ENCODE peak calls at places on chromosomes 12 and 14, in four cellular contexts. E is Karpas-422, F is keratinocyte, M is IMR-90. T is an unnamed sample. For H3K4me1 and H3K27me3, the result is how much of the 10 kb centered on the place peaks cover.

GRCh38 chr12:19945559-19946485 is 422.5 kb upstream of the PDE3A start:
- DNase-seq in E (no peak), F (no peak), M (peak), T (no peak)

GRCh38 chr12:29066061-29066588 is 83.0 kb upstream of the FAR2 start:
- DNase-seq in E (no peak), F (no peak), M (peak), T (no peak)

GRCh38 chr14:88753873-88754272 is 38.9 kb downstream of the EML5 start:
- DNase-seq in E (no peak), F (no peak), M (no peak), T (no peak)

GRCh38 chr12:94427520-94428381 is 31.9 kb downstream of the CEP83 start:
- DNase-seq in E (no peak), F (no peak), M (peak), T (no peak)

GRCh38 chr14:80212025-80212402 is 710 bp upstream of the DIO2 start:
- DNase-seq in E (peak), F (no peak), M (peak), T (peak)

GRCh38 chr12:67533159-67533558 is 115.4 kb upstream of the DYRK2 start:
- DNase-seq in E (no peak), F (no peak), M (no peak), T (no peak)

GRCh38 chr14:79631276-79631675 is 580.0 kb downstream of the DIO2 start:
- DNase-seq in E (no peak), F (no peak), M (no peak), T (peak)

GRCh38 chr12:29714966-29715365 is 68.8 kb downstream of the TMTC1 start:
- DNase-seq in E (no peak), F (no peak), M (no peak), T (no peak)

GRCh38 chr12:132685400-132685799 is 1.7 kb downstream of the POLE start:
- DNase-seq in E (no peak), F (no peak), M (no peak), T (no peak)

GRCh38 chr14:65479386-65479785 is 66.9 kb downstream of the FUT8 start:
- DNase-seq in E (no peak), F (no peak), M (no peak), T (no peak)

GRCh38 chr12:46386877-46387629 is 14.5 kb upstream of the SLC38A2 start:
- DNase-seq in E (peak), F (no peak), M (peak), T (peak)

GRCh38 chr14:70808023-70808401 is 1.3 kb downstream of the MAP3K9 start:
- DNase-seq in E (peak), F (no peak), M (no peak), T (no peak)

GRCh38 chr14:104726600-104727451 is 2.8 kb downstream of the ADSS1 start:
- DNase-seq in E (no peak), F (no peak), M (no peak), T (peak)

GRCh38 chr12:2402180-2402579 is 349.4 kb downstream of the CACNA1C start:
- DNase-seq in E (no peak), F (no peak), M (no peak), T (no peak)

GRCh38 chr12:116318738-116319050 is 41.2 kb upstream of the MED13L start:
- DNase-seq in E (no peak), F (no peak), M (no peak), T (no peak)

GRCh38 chr12:56517854-56518253 is 3.8 kb upstream of the RBMS2 start:
- DNase-seq in E (no peak), F (peak), M (no peak), T (no peak)

DNA sequence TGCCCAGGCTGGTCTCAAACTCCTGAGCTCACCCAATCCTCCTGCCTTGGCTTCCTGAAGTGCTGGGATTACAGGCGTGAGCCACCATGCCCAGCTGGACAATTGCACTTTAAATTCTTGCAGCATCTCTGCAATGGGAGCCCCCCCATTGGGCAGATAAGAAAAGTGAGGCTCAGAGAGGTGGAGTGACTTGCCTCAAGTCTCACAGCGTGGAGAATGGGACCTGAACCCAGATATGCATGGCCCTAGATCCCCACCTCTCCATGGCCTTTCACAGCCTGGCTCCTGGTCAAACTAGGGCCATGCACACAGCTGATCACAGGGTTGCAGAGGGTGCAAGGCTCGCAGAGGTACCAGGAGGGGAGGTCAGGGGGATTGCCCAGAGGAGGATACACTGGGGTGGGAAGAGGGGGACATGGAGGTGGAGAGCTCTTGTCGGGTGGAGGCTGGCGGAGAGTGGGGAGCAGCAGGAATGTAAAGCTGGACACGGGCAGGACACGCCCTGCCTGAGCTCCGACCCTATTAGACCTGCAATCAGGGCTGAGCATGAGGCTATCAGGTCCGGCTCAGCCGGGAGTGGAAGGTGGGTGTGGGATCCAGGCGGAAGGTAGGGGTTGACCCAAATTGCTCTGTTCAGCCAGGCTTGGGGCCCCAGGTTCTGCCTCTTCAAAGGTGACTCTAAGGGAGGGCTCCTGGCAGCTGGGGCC is 6.9 kb downstream of the EXOC3L4 start:
- DNase-seq in E (no peak), F (no peak), M (no peak), T (no peak)
- H3K4me1 ChIP-seq in E (under half), F (under half), M (under half), T (under half)

DNA sequence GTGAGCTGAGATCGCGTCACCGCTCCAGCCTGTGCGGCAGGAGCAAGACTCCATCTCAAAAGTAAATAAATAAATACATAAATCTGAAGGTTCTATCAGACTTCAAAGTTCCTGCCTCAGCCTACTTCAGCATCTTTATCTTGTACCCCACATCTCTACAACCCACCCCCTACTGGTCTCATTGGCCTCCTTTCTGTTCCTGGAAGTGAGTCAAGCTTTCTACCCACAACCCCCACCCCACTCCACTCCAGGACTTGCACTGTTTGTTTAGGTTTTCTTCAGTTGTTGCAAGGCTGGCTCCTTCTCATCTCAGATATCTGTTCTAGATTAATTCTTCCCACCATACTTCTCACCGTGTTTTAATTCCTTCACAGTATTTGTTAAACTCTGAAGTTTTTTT is 714 bp upstream of the PSMC6 start:
- DNase-seq in E (peak), F (no peak), M (peak), T (no peak)
- H3K9ac ChIP-seq in E (peak), F (peak), M (no peak), T (no peak)

DNA sequence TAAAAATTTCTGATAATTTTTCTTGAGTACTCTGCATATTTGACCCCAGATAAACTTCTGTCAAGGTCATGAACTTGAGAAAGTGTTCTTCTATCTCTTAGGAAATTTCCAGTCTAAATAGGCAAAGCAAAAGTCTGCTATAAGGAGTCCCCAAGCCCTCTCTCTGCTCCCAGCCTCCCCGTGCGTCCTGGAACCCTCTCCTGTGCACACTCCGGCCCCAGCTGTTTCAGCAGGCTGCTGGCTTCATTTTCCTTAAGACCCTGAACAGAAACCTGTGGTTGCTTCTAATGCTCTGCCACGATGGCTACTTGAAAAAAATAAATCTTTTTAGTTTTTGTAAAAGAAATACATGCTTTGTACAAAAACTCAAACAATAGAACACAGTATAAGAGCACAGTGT is 14.7 kb downstream of the KRT2 start:
- DNase-seq in E (no peak), F (no peak), M (no peak), T (peak)
- H3K27me3 ChIP-seq in E (under half), F (under half), M (under half), T (under half)

GRCh38 chr14:72610831-72611200 is 283.1 kb downstream of the DPF3 start:
- DNase-seq in E (no peak), F (no peak), M (no peak), T (peak)
- H3K4me1 ChIP-seq in E (under half), F (under half), M (under half), T (under half)

DNA sequence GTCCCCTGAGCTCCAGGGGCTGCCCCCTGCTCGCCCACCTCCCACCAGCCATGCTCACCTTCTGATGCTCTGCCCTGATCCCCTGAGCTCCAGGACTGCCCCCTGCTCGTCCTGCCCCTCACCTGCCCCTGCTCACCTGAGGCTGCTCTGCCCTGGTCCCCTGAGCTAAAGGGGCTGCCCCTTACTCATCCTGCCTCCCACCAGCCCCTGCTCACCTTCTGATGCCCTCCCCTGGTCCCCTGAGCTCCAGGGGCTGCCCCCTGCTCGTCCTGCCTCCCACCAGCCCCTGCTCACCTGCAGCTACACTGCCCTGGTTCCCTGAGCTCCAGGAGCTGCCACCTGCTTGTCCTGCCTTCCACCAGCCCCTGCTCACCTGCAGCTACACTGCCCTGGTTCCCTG is 247.2 kb downstream of the TMEM121 start:
- DNase-seq in E (no peak), F (no peak), M (no peak), T (no peak)
- H3K9ac ChIP-seq in E (no peak), F (no peak), M (no peak), T (no peak)

DNA sequence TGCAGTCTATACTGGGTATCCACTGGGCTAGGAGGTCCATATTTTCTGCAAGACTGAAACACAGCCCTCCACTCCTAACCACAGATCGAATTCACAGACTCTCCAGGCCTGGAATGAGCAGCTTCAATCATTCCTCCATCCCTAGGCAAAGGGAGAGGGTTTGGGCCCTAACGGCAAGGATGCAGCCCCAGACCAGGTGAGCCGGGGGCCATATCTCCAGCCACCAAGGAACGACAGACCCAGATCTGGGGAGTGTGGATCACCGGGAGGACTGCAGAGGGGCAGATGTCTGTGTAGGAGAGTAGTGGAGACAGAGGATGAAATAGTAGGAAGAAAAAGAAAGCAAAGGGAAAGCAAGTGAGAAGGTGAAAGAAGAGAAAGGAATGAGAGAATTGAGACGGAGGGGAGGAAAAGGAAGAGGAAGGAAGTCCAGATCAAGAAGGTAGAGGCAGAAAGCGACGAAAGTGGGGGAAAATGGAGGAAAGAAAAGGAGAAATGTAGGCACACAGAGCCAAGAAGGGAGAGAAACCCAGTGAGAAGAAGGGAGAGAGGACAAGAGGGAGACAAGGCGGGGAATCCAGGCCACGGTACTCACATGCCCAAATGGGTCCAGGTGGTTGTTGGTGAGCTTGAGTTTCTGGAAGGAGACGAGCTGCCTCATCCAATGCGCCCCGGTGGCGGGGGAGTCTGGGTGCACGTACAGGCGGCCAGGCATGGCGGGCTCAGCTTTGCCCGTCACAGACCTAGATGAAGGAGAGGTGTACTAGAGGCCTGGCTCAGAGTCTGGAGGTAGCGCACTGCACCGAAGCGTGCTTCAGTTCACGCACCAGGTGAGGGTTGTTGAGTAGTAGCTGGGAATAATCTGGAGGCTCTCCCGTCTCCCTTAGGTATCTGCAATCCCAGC is 7.7 kb downstream of the TBX5 start:
- DNase-seq in E (no peak), F (no peak), M (peak), T (peak)
- H3K27me3 ChIP-seq in E (under half), F (half or more), M (under half), T (half or more)